ENCODE peak calls at places on chromosome 11, in six cellular contexts. O, Z, I, N, A and P are unnamed samples.

GRCh38 chr11:126861796-126862195 is 138.8 kb downstream of the KIRREL3 start:
- DNase-seq in N (no peak), I (no peak), A (no peak), O (no peak), Z (no peak), P (no peak)

GRCh38 chr11:112345708-112346107 is 85.0 kb upstream of the PLET1 start:
- DNase-seq in Z (no peak), I (peak), O (no peak), A (no peak), N (no peak), P (no peak)

GRCh38 chr11:105609341-105609781 is 512 bp upstream of the GRIA4 start:
- DNase-seq in A (peak), Z (no peak), O (peak), I (peak), N (peak), P (no peak)

GRCh38 chr11:64868904-64869570 is 9.4 kb downstream of the EHD1 start:
- DNase-seq in O (peak), I (no peak), A (peak), N (peak), Z (no peak), P (no peak)

GRCh38 chr11:41116970-41117369 is 342.5 kb downstream of the LRRC4C start:
- DNase-seq in A (no peak), N (no peak), O (no peak), I (peak), Z (peak), P (no peak)

GRCh38 chr11:65946655-65947054 is 1.4 kb downstream of the TSGA10IP start:
- DNase-seq in I (no peak), O (no peak), A (no peak), Z (no peak), N (no peak), P (no peak)

GRCh38 chr11:59216654-59217640 is 4.2 kb upstream of the MPEG1 start:
- DNase-seq in N (no peak), A (peak), I (no peak), O (peak), Z (no peak), P (no peak)

GRCh38 chr11:83871013-83871412 is 584.8 kb upstream of the CCDC90B start:
- DNase-seq in I (no peak), A (no peak), Z (no peak), O (no peak), N (no peak), P (no peak)

GRCh38 chr11:70233511-70233919 is 30.4 kb downstream of the FADD start:
- DNase-seq in Z (no peak), O (peak), I (no peak), N (peak), A (peak), P (no peak)

GRCh38 chr11:73518195-73518594 is 79.7 kb downstream of the FAM168A start:
- DNase-seq in I (no peak), A (no peak), O (no peak), N (no peak), Z (no peak), P (no peak)

GRCh38 chr11:10294289-10294953 is 402 bp upstream of the SBF2 start:
- DNase-seq in O (peak), A (peak), N (peak), I (peak), Z (no peak), P (no peak)

GRCh38 chr11:75499423-75500305 is 26.1 kb downstream of the GDPD5 start:
- DNase-seq in N (peak), Z (no peak), A (peak), I (no peak), O (peak), P (no peak)

GRCh38 chr11:73225001-73225686 is 7.1 kb downstream of the P2RY2 start:
- DNase-seq in I (no peak), O (no peak), Z (no peak), A (peak), N (no peak), P (no peak)

GRCh38 chr11:104892723-104893511 is 5.3 kb downstream of the CASP12 start:
- DNase-seq in Z (no peak), N (peak), I (no peak), A (no peak), O (peak), P (no peak)

GRCh38 chr11:18618341-18619025 is 15.7 kb downstream of the SPTY2D1 start:
- DNase-seq in O (peak), Z (no peak), N (no peak), A (no peak), I (no peak), P (no peak)

GRCh38 chr11:81907996-81908395 is 825.7 kb downstream of the FAM181B start:
- DNase-seq in Z (no peak), N (no peak), O (no peak), A (no peak), I (no peak), P (no peak)

GRCh38 chr11:46072172-46072964 is 48.9 kb downstream of the PHF21A start:
- DNase-seq in I (no peak), A (no peak), Z (no peak), N (peak), O (no peak), P (no peak)

GRCh38 chr11:78704811-78705210 is 130.1 kb upstream of the NARS2 start:
- DNase-seq in O (no peak), I (no peak), N (no peak), A (no peak), Z (no peak), P (no peak)

GRCh38 chr11:78698612-78699011 is 123.9 kb upstream of the NARS2 start:
- DNase-seq in Z (no peak), N (no peak), I (no peak), O (peak), A (no peak), P (no peak)

GRCh38 chr11:78696177-78696576 is 121.5 kb upstream of the NARS2 start:
- DNase-seq in I (no peak), Z (no peak), N (no peak), O (no peak), A (no peak), P (no peak)

GRCh38 chr11:78694152-78694551 is 119.5 kb upstream of the NARS2 start:
- DNase-seq in Z (no peak), O (peak), A (no peak), I (no peak), N (no peak), P (no peak)

DNA sequence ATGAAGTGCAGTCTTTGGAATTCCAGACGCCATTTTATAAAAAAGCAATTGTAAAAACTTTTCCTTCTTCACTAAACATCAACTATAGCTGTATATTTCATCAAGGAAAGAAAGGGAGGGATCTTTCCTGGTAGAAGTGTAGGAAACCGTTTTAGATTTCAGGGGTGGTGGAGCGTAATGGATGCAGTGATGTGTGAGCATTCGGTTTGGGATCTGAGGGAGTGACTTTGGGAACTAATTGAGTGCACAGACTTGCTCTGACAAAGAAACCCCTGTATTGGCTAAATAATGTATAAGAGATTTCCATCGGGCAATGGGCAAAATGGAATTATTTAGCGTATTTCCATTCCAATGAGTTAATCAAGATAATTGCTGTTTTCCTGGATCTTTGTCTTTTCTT is 124.9 kb upstream of the NARS2 start:
- DNase-seq in N (no peak), I (no peak), O (no peak), A (no peak), Z (no peak), P (peak)
- H3K14ac ChIP-seq in N (no peak), I (no peak), O (no peak), A (no peak), Z (no peak), P (no peak)

DNA sequence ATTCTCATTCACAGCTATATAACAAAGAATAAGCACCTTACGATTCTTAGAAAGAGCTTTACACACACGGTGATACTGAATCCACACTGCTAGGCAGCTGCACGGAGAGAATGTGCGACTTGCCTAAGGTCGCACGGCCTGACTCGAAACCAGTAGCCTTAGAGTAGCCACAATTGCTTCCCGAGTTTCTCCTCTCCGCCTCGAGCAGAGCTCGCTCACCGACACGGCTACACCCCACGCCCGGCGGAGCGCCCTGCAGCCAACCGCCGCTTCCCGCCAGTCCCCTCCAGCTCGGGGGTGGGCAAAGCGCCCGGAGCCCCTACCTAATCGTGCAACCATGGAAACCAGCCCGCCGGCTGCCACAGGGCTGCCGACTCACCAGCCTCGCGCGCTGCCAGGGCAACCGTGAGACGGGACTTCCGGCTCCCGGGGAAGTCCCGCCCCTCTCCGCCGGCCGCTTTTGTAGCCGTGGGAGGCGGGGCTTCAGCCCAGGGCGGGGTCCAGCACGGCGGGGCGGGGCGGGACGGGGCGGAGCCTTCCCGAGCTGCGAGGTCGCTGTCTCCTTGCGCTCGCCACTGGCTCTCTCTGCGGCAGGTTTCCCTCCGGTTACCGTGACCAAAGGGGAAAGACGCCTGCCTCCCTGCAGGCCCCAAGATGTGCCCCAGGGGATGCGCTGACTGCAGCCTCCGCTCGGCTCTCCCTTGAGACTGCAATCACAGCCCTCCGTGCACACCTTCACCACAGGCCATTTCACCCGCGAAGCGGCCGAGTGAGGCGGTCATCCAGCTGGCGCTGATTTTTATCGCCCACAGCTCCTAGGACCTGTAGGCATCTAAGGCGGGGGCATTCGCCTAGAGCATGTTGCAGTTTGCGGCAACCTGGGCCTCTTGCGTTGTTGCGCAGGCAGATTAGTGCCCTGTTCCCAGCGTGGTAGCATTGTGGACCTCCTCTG is 1.1 kb downstream of the BSCL2 start:
- DNase-seq in Z (peak), N (peak), O (peak), A (peak), I (peak), P (peak)
- H2AK5ac ChIP-seq in Z (no peak), N (peak), O (peak), A (peak), I (no peak), P (peak)

GRCh38 chr11:2798951-2799761 is 86.4 kb downstream of the CDKN1C start:
- DNase-seq in O (peak), A (no peak), Z (no peak), I (peak), N (peak), P (no peak)
- H4K91ac ChIP-seq in O (no peak), A (peak), Z (peak), I (no peak), N (peak), P (no peak)

GRCh38 chr11:131917634-131918384 is 547.4 kb downstream of the NTM start:
- DNase-seq in O (no peak), N (no peak), A (peak), Z (no peak), I (no peak), P (no peak)
- H3K14ac ChIP-seq in O (no peak), N (peak), A (no peak), Z (no peak), I (no peak), P (no peak)

GRCh38 chr11:69130586-69131566 is 24.9 kb upstream of the SMIM38 start:
- DNase-seq in A (no peak), O (no peak), Z (no peak), I (peak), N (no peak), P (no peak)
- H2AK5ac ChIP-seq in A (no peak), O (peak), Z (no peak), I (no peak), N (no peak), P (peak)